ENCODE peak calls at places on chromosomes 12 and 14, in nine cellular contexts. L is ELF-1; H is AML-193; S is EL; Q is stromal cell of bone marrow; X is activated gamma-delta T cell treated with Interleukin-2 at 50 U/mL for 16 hours; G is stimulated activated CD4-positive, alpha-beta T cell treated with anti-CD3 and anti-CD28 coated beads, Interleukin-4, amount 100 ng/mL, for 48 hours; A is D341Med; I is ELR. K is an unnamed sample.

GRCh38 chr12:3432176-3432742 is 58.7 kb upstream of the PRMT8 start:
- DNase-seq in H (no peak), I (peak), G (no peak), Q (no peak), L (peak), A (no peak), S (peak), X (no peak), K (no peak)

GRCh38 chr12:127257366-127257935 is 1009.5 kb upstream of the TMEM132C start:
- DNase-seq in A (no peak), H (no peak), X (no peak), Q (peak), G (no peak), S (peak), I (peak), L (no peak), K (no peak)

GRCh38 chr12:65961731-65962130 is 137.4 kb downstream of the HMGA2 start:
- DNase-seq in H (no peak), X (no peak), S (no peak), A (no peak), Q (no peak), G (no peak), L (no peak), I (no peak), K (no peak)

GRCh38 chr12:116267948-116268347 is 9.5 kb downstream of the MED13L start:
- DNase-seq in L (no peak), Q (no peak), A (no peak), X (no peak), S (no peak), G (no peak), I (no peak), H (no peak), K (no peak)

GRCh38 chr14:58768977-58769376 is 131.2 kb downstream of the DACT1 start:
- DNase-seq in G (no peak), A (no peak), S (no peak), Q (no peak), L (peak), H (no peak), X (no peak), I (no peak), K (no peak)

GRCh38 chr12:4422985-4423384 is 22.6 kb downstream of the FGF6 start:
- DNase-seq in S (no peak), L (no peak), H (no peak), Q (no peak), G (no peak), A (no peak), I (no peak), X (no peak), K (no peak)

GRCh38 chr12:93379432-93380308 is 1.9 kb downstream of the NUDT4 start:
- DNase-seq in S (peak), G (no peak), Q (no peak), H (no peak), I (peak), X (no peak), A (no peak), L (no peak), K (no peak)

GRCh38 chr12:53674977-53675700 is 744 bp downstream of the ATP5MC2 start:
- DNase-seq in X (no peak), I (peak), H (no peak), Q (peak), S (peak), L (no peak), G (no peak), A (no peak), K (no peak)

GRCh38 chr12:124390442-124391116 is 95.7 kb downstream of the RFLNA start:
- DNase-seq in Q (peak), S (peak), H (peak), G (no peak), L (no peak), X (no peak), I (peak), A (no peak), K (no peak)

GRCh38 chr12:75850751-75851462 is 180.7 kb downstream of the PHLDA1 start:
- DNase-seq in L (peak), H (no peak), A (no peak), X (no peak), Q (peak), S (peak), G (no peak), I (peak), K (no peak)

GRCh38 chr12:95424271-95424994 is 49.5 kb upstream of the METAP2 start:
- DNase-seq in I (no peak), S (no peak), Q (no peak), G (no peak), L (no peak), A (no peak), H (no peak), X (no peak), K (no peak)

GRCh38 chr12:46264057-46264456 is 4.8 kb downstream of the SLC38A1 start:
- DNase-seq in S (peak), Q (no peak), L (no peak), A (peak), G (no peak), I (peak), H (no peak), X (no peak), K (no peak)

GRCh38 chr14:103296007-103296406 is 38.0 kb upstream of the EIF5 start:
- DNase-seq in X (no peak), H (no peak), Q (peak), I (peak), A (no peak), G (no peak), L (no peak), S (peak), K (no peak)

GRCh38 chr12:125902991-125903390 is 837.8 kb downstream of the AACS start:
- DNase-seq in X (no peak), S (no peak), Q (no peak), L (no peak), H (no peak), I (no peak), A (no peak), G (no peak), K (no peak)

GRCh38 chr14:32818576-32818975 is 120.1 kb upstream of the NPAS3 start:
- DNase-seq in S (no peak), G (no peak), I (no peak), L (no peak), X (no peak), Q (no peak), H (no peak), A (no peak), K (no peak)

GRCh38 chr14:76595266-76595665 is 166.0 kb upstream of the VASH1 start:
- DNase-seq in Q (no peak), A (no peak), L (no peak), H (no peak), G (no peak), S (no peak), X (no peak), I (no peak), K (no peak)

GRCh38 chr12:66456622-66457021 is 154.3 kb downstream of the HELB start:
- DNase-seq in H (no peak), I (no peak), X (no peak), G (no peak), Q (no peak), S (no peak), A (no peak), L (no peak), K (no peak)

K was measured in HEK293T.